ENCODE peak calls at places on chromosomes 11 and 22, in five cellular contexts. A, N, R, Q and K are unnamed samples.

GRCh38 chr11:64048042-64048854 is 12.5 kb downstream of the FLRT1 start:
- DNase-seq in Q (no peak), R (no peak), N (no peak), A (peak; percentile 66), K (peak; percentile 48)

GRCh38 chr22:50400931-50401330 is 57.8 kb downstream of the PPP6R2 start:
- DNase-seq in R (no peak), Q (no peak), A (no peak), N (no peak), K (no peak)

GRCh38 chr11:127506647-127507046 is 506.1 kb upstream of the KIRREL3 start:
- DNase-seq in Q (no peak), N (no peak), R (no peak), A (no peak), K (no peak)

GRCh38 chr11:111521132-111521531 is 6.6 kb downstream of the HOATZ start:
- DNase-seq in N (no peak), A (no peak), R (no peak), Q (no peak), K (no peak)

GRCh38 chr11:126147268-126148111 is 64.0 kb downstream of the RPUSD4 start:
- DNase-seq in Q (peak; percentile 29), R (peak; percentile 56), A (peak; percentile 94), N (no peak), K (no peak)

GRCh38 chr11:36455658-36456111 is 54.4 kb downstream of the TRAF6 start:
- DNase-seq in A (no peak), Q (peak; percentile 66), R (no peak), N (peak; percentile 88), K (peak; percentile 68)

GRCh38 chr22:23504522-23504921 is 75.6 kb downstream of the IGLL1 start:
- DNase-seq in N (no peak), Q (peak; percentile 77), A (no peak), R (peak; percentile 75), K (peak; percentile 85)

GRCh38 chr22:30878516-30879365 is 89.8 kb downstream of the MORC2 start:
- DNase-seq in A (peak; percentile 28), Q (no peak), R (peak; percentile 56), N (peak; percentile 30), K (no peak)

GRCh38 chr11:73221996-73222395 is 3.9 kb downstream of the P2RY2 start:
- DNase-seq in R (peak; percentile 29), A (no peak), N (no peak), Q (peak; percentile 4), K (no peak)

GRCh38 chr11:42239102-42239501 is 779.6 kb upstream of the LRRC4C start:
- DNase-seq in A (no peak), Q (no peak), N (no peak), R (no peak), K (no peak)

GRCh38 chr22:37229012-37229804 is 14.9 kb downstream of the RAC2 start:
- DNase-seq in A (no peak), N (no peak), Q (no peak), R (peak; percentile 87), K (no peak)

GRCh38 chr11:28659716-28660348 is 551.6 kb downstream of the METTL15 start:
- DNase-seq in R (no peak), Q (no peak), N (no peak), A (no peak), K (no peak)

GRCh38 chr11:70048279-70049024 is 29.7 kb upstream of the ANO1 start:
- DNase-seq in R (no peak), Q (no peak), N (no peak), A (no peak), K (no peak)

GRCh38 chr11:12950681-12951080 is 58.4 kb upstream of the RASSF10 start:
- DNase-seq in N (no peak), R (no peak), Q (no peak), A (no peak), K (no peak)

GRCh38 chr22:28029201-28029948 is 110.3 kb upstream of the PITPNB start:
- DNase-seq in N (peak; percentile 70), A (no peak), R (peak; percentile 84), Q (no peak), K (peak; percentile 7)

GRCh38 chr11:44561275-44561781 is 4.1 kb upstream of the CD82 start:
- DNase-seq in Q (no peak), A (no peak), N (no peak), R (no peak), K (no peak)

GRCh38 chr22:42656578-42656977 is 7.4 kb upstream of the CYB5R3 start:
- DNase-seq in Q (no peak), N (no peak), A (no peak), R (no peak), K (no peak)

GRCh38 chr11:8683115-8683807 is 669 bp downstream of the RPL27A start:
- DNase-seq in N (no peak), R (no peak), Q (no peak), A (no peak), K (no peak)

GRCh38 chr11:47948137-47948536 is 32.2 kb upstream of the PTPRJ start:
- DNase-seq in A (no peak), Q (no peak), R (no peak), N (no peak), K (no peak)

GRCh38 chr22:50360578-50360977 is 17.5 kb downstream of the PPP6R2 start:
- DNase-seq in R (no peak), Q (no peak), A (no peak), N (no peak), K (peak; percentile 73)

GRCh38 chr22:30079952-30080533 is at the start of gene HORMAD2:
- DNase-seq in R (no peak), Q (no peak), A (no peak), N (no peak), K (peak; percentile 85)

GRCh38 chr22:19038164-19038546 is 84.1 kb downstream of the DGCR2 start:
- DNase-seq in N (no peak), A (no peak), R (peak; percentile 55), Q (no peak), K (no peak)

GRCh38 chr11:27694992-27695391 is 5.3 kb downstream of the BDNF start:
- DNase-seq in N (no peak), Q (no peak), R (no peak), A (no peak), K (no peak)

GRCh38 chr11:113447621-113448310 is 27.4 kb downstream of the DRD2 start:
- DNase-seq in N (no peak), A (no peak), Q (no peak), R (no peak), K (no peak)

GRCh38 chr11:6350070-6350469 is 29.8 kb upstream of the CAVIN3 start:
- DNase-seq in N (no peak), A (no peak), Q (no peak), R (no peak), K (no peak)

GRCh38 chr11:76241243-76242000 is 35.1 kb upstream of the WNT11 start:
- DNase-seq in Q (no peak), R (peak; percentile 62), A (no peak), N (no peak), K (no peak)

GRCh38 chr11:17548444-17548843 is 1.4 kb downstream of the OTOG start:
- DNase-seq in N (no peak), R (no peak), A (no peak), Q (no peak), K (no peak)

GRCh38 chr22:46421272-46421671 is 85.8 kb downstream of the TRMU start:
- DNase-seq in N (no peak), A (no peak), Q (no peak), R (no peak), K (no peak)
- H3K27ac ChIP-seq in N (no peak overlapping the region), A (no peak overlapping the region), Q (no peak overlapping the region), R (no peak overlapping the region), K (no peak overlapping the region)

DNA sequence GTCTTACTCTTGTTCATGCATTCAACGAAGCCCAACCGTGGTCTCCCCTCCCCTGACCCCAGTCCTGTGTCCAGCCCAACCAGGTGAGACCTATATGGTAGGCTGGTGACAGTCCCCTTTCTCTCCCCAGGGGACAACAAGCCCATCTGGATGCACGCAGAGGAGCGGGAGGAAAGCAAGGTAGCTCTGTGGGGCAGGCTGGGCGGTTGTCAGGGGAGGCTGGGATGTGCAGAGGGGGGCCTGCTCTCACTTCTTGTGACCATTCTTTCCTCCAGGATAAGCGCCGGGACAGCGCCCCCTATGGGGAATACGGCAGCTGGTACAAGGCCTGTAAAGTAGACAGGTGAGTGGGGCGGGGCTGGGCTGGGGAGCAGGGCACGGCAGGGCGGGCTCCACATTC is 3.5 kb upstream of the RAB1B start:
- DNase-seq in R (peak; percentile 80), A (no peak), N (no peak), Q (no peak), K (no peak)
- TF ChIP-seq CTCF in R (peak; percentile 31), A (peak; percentile 27), N (no peak), Q (no peak), K (peak; percentile 35)

GRCh38 chr11:117066959-117067358 is 31.3 kb downstream of the SIK3 start:
- DNase-seq in A (no peak), R (no peak), N (no peak), Q (no peak), K (no peak)

GRCh38 chr11:117072517-117073218 is 25.6 kb downstream of the SIK3 start:
- DNase-seq in Q (no peak), R (no peak), A (peak; percentile 93), N (no peak), K (no peak)

GRCh38 chr11:117068303-117068860 is 29.8 kb downstream of the SIK3 start:
- DNase-seq in R (no peak), N (no peak), A (no peak), Q (no peak), K (no peak)

GRCh38 chr11:117071344-117071787 is 26.9 kb downstream of the SIK3 start:
- DNase-seq in N (peak; percentile 38), A (peak; percentile 84), Q (no peak), R (no peak), K (peak; percentile 80)

DNA sequence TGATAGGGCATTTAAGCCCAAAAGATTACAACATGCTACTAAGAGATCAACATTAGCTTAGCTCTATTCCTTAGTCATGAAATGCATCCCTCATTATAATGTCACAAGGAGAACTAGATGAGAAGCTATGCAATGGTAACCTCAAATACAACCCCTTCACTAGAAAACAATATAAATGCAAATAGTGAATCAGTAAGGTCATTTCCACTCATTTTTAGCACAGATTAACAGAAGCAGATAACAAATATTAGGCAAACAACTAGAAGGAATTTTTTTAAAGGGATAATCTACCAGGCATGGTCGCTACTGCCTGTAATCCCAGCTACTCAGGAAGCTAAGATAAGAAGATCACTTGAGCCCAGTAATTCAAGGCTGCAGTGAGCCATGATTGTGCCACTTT is 28.2 kb downstream of the SIK3 start:
- DNase-seq in Q (no peak), N (no peak), R (no peak), A (no peak), K (no peak)
- TF ChIP-seq POLR2A in Q (no peak), N (no peak), R (no peak), A (no peak), K (no peak)

DNA sequence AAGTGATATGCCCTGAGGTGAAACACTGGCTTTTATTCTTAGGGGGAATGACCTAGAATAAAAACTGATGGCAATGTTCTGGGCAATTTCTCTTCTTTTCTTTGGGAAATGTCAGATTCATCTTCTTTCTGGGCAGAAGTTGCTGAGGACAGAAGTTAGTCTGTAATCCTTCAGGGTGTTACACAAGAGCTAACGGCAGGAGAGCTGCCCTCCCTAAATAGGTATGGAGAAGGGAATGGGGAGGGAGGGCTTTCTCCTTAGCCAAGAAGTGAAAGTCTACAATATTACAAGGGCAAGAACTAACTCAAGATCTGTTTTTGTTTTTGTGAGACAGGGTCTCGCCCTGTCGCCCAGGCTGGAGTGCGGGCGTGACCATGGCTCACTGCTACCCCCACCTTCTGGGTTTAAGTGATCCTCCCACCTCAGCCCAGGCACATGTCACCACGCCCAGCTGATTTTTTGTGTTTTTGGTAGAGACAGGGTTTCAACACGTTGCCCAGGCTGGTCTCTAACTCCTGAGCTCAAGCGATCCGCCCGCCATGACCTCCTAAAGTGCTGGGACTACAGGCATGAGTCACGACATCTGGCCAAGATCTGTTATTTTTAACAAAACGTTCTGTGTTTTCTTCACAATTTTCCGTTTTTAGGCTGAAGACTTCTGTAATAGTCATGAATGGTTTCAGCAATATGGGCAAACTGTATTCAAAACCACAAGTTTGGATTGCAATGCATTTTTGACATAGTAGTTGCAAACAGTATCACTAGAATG is 7.2 kb downstream of the PIWIL4 start:
- DNase-seq in N (no peak), R (no peak), Q (no peak), A (no peak), K (no peak)
- H3K27ac ChIP-seq in N (no peak overlapping the region), R (peak overlapping the region; percentile 81), Q (no peak overlapping the region), A (no peak overlapping the region), K (no peak overlapping the region)